ENCODE peak calls at places on chromosomes 1 and 21, in nine cellular contexts. One of them, this sample, is unnamed.

GRCh38 chr1:17573518-17574041 is 34.1 kb downstream of the ARHGEF10L start:
- DNase-seq in NCI-H1048: no peak
- DNase-seq in iris pigment epithelial cell: no peak
- DNase-seq in adrenal gland: no peak
- DNase-seq in SJSA1: no peak
- DNase-seq in T-cell: no peak
- DNase-seq in stimulated activated CD8-positive, alpha-beta memory T cell treated with anti-CD3 and anti-CD28 coated beads, Interleukin-4, amount 100 ng/mL, for 4 hours: no peak
- DNase-seq in BJ: no peak
- DNase-seq in EL: no peak
- DNase-seq in this sample: no peak

GRCh38 chr1:22921452-22922126 is 51.1 kb downstream of the LACTBL1 start:
- DNase-seq in NCI-H1048: no peak
- DNase-seq in EL: no peak
- DNase-seq in iris pigment epithelial cell: no peak
- DNase-seq in adrenal gland: no peak
- DNase-seq in BJ: no peak
- DNase-seq in T-cell: no peak
- DNase-seq in stimulated activated CD8-positive, alpha-beta memory T cell treated with anti-CD3 and anti-CD28 coated beads, Interleukin-4, amount 100 ng/mL, for 4 hours: no peak
- DNase-seq in SJSA1: no peak
- DNase-seq in this sample: no peak

GRCh38 chr21:23633447-23633846 is 1973.8 kb downstream of the MRPL39 start:
- DNase-seq in iris pigment epithelial cell: no peak
- DNase-seq in adrenal gland: no peak
- DNase-seq in NCI-H1048: no peak
- DNase-seq in EL: no peak
- DNase-seq in SJSA1: no peak
- DNase-seq in BJ: no peak
- DNase-seq in T-cell: no peak
- DNase-seq in stimulated activated CD8-positive, alpha-beta memory T cell treated with anti-CD3 and anti-CD28 coated beads, Interleukin-4, amount 100 ng/mL, for 4 hours: no peak
- DNase-seq in this sample: no peak

GRCh38 chr1:225464851-225465792 is 37.3 kb upstream of the LBR start:
- DNase-seq in stimulated activated CD8-positive, alpha-beta memory T cell treated with anti-CD3 and anti-CD28 coated beads, Interleukin-4, amount 100 ng/mL, for 4 hours: no peak
- DNase-seq in NCI-H1048: no peak
- DNase-seq in SJSA1: no peak
- DNase-seq in EL: no peak
- DNase-seq in adrenal gland: no peak
- DNase-seq in iris pigment epithelial cell: no peak
- DNase-seq in BJ: no peak
- DNase-seq in T-cell: no peak
- DNase-seq in this sample: no peak

GRCh38 chr21:9737871-9738520 is 783.4 kb upstream of the TPTE start:
- DNase-seq in stimulated activated CD8-positive, alpha-beta memory T cell treated with anti-CD3 and anti-CD28 coated beads, Interleukin-4, amount 100 ng/mL, for 4 hours: no peak
- DNase-seq in NCI-H1048: peak
- DNase-seq in T-cell: no peak
- DNase-seq in BJ: no peak
- DNase-seq in SJSA1: no peak
- DNase-seq in EL: no peak
- DNase-seq in iris pigment epithelial cell: no peak
- DNase-seq in adrenal gland: no peak
- DNase-seq in this sample: no peak

GRCh38 chr1:85363526-85363925 is 87.1 kb upstream of the BCL10 start:
- DNase-seq in adrenal gland: no peak
- DNase-seq in stimulated activated CD8-positive, alpha-beta memory T cell treated with anti-CD3 and anti-CD28 coated beads, Interleukin-4, amount 100 ng/mL, for 4 hours: no peak
- DNase-seq in EL: peak
- DNase-seq in NCI-H1048: no peak
- DNase-seq in iris pigment epithelial cell: no peak
- DNase-seq in SJSA1: no peak
- DNase-seq in T-cell: no peak
- DNase-seq in BJ: no peak
- DNase-seq in this sample: no peak

GRCh38 chr21:25733859-25734653 is 648 bp downstream of the ATP5PF start:
- DNase-seq in NCI-H1048: no peak
- DNase-seq in stimulated activated CD8-positive, alpha-beta memory T cell treated with anti-CD3 and anti-CD28 coated beads, Interleukin-4, amount 100 ng/mL, for 4 hours: no peak
- DNase-seq in adrenal gland: peak
- DNase-seq in SJSA1: peak
- DNase-seq in BJ: no peak
- DNase-seq in T-cell: no peak
- DNase-seq in iris pigment epithelial cell: peak
- DNase-seq in EL: peak
- DNase-seq in this sample: no peak

GRCh38 chr21:43361493-43362296 is 65.2 kb downstream of the SIK1 start:
- DNase-seq in adrenal gland: no peak
- DNase-seq in SJSA1: no peak
- DNase-seq in BJ: no peak
- DNase-seq in EL: peak
- DNase-seq in NCI-H1048: no peak
- DNase-seq in stimulated activated CD8-positive, alpha-beta memory T cell treated with anti-CD3 and anti-CD28 coated beads, Interleukin-4, amount 100 ng/mL, for 4 hours: no peak
- DNase-seq in T-cell: no peak
- DNase-seq in iris pigment epithelial cell: peak
- DNase-seq in this sample: no peak

GRCh38 chr1:117794073-117794472 is 135.3 kb downstream of the GDAP2 start:
- DNase-seq in adrenal gland: no peak
- DNase-seq in iris pigment epithelial cell: no peak
- DNase-seq in T-cell: no peak
- DNase-seq in stimulated activated CD8-positive, alpha-beta memory T cell treated with anti-CD3 and anti-CD28 coated beads, Interleukin-4, amount 100 ng/mL, for 4 hours: no peak
- DNase-seq in BJ: no peak
- DNase-seq in NCI-H1048: no peak
- DNase-seq in EL: peak
- DNase-seq in SJSA1: no peak
- DNase-seq in this sample: no peak

GRCh38 chr1:111541721-111542120 is 38.3 kb upstream of the ADORA3 start:
- DNase-seq in EL: peak
- DNase-seq in adrenal gland: no peak
- DNase-seq in T-cell: no peak
- DNase-seq in iris pigment epithelial cell: peak
- DNase-seq in SJSA1: peak
- DNase-seq in stimulated activated CD8-positive, alpha-beta memory T cell treated with anti-CD3 and anti-CD28 coated beads, Interleukin-4, amount 100 ng/mL, for 4 hours: no peak
- DNase-seq in BJ: no peak
- DNase-seq in NCI-H1048: no peak
- DNase-seq in this sample: no peak

GRCh38 chr1:4177425-4178150 is 277.5 kb upstream of the C1orf174 start:
- DNase-seq in SJSA1: no peak
- DNase-seq in NCI-H1048: no peak
- DNase-seq in BJ: no peak
- DNase-seq in EL: no peak
- DNase-seq in iris pigment epithelial cell: no peak
- DNase-seq in stimulated activated CD8-positive, alpha-beta memory T cell treated with anti-CD3 and anti-CD28 coated beads, Interleukin-4, amount 100 ng/mL, for 4 hours: no peak
- DNase-seq in adrenal gland: no peak
- DNase-seq in T-cell: no peak
- DNase-seq in this sample: no peak